ENCODE peak calls at places on chromosome 14, in eight cellular contexts. B, X, L, V, I, Y, T and O are unnamed samples.

GRCh38 chr14:64698899-64699298 is 5.3 kb upstream of the PLEKHG3 start:
- DNase-seq in B (no peak), X (peak; percentile 33), L (no peak), V (no peak), I (no peak), Y (no peak), T (no peak), O (no peak)

GRCh38 chr14:95922080-95922479 is 45.4 kb downstream of the TUNAR start:
- DNase-seq in B (no peak), X (no peak), L (no peak), V (no peak), I (no peak), Y (no peak), T (no peak), O (no peak)

GRCh38 chr14:36365766-36366165 is 45.3 kb upstream of the MBIP start:
- DNase-seq in B (no peak), X (no peak), L (no peak), V (no peak), I (no peak), Y (no peak), T (no peak), O (no peak)

GRCh38 chr14:98069712-98070133 is 1202.3 kb downstream of the BCL11B start:
- DNase-seq in B (no peak), X (no peak), L (peak; percentile 91), V (no peak), I (peak; percentile 68), Y (no peak), T (no peak), O (no peak)

GRCh38 chr14:94562941-94563883 is 2.0 kb downstream of the SERPINA4 start:
- DNase-seq in B (no peak), X (no peak), L (no peak), V (no peak), I (no peak), Y (no peak), T (no peak), O (no peak)

GRCh38 chr14:69133206-69134125 is 19.5 kb downstream of the DCAF5 start:
- DNase-seq in B (peak; percentile 85), X (no peak), L (no peak), V (peak; percentile 82), I (peak; percentile 72), Y (no peak), T (no peak), O (peak; percentile 88)

GRCh38 chr14:24339284-24340151 is at the start of gene RIPK3:
- DNase-seq in B (no peak), X (peak; percentile 79), L (no peak), V (no peak), I (no peak), Y (peak; percentile 72), T (peak; percentile 57), O (no peak)

GRCh38 chr14:70670992-70671651 is 29.4 kb downstream of the TTC9 start:
- DNase-seq in B (no peak), X (no peak), L (peak; percentile 23), V (no peak), I (no peak), Y (no peak), T (no peak), O (no peak)

GRCh38 chr14:70023871-70024270 is 144.7 kb downstream of the SMOC1 start:
- DNase-seq in B (no peak), X (no peak), L (no peak), V (no peak), I (no peak), Y (no peak), T (no peak), O (no peak)

GRCh38 chr14:64707661-64708060 is 3.4 kb downstream of the PLEKHG3 start:
- DNase-seq in B (peak; percentile 89), X (peak; percentile 20), L (peak; percentile 70), V (peak; percentile 51), I (peak; percentile 78), Y (no peak), T (peak; percentile 22), O (peak; percentile 43)

GRCh38 chr14:52961060-52961639 is 10.3 kb upstream of the FERMT2 start:
- DNase-seq in B (peak; percentile 73), X (peak; percentile 71), L (no peak), V (peak; percentile 80), I (peak; percentile 67), Y (peak; percentile 63), T (peak; percentile 55), O (peak; percentile 77)

GRCh38 chr14:101318271-101318670 is 243.0 kb upstream of the DIO3 start:
- DNase-seq in B (no peak), X (no peak), L (no peak), V (no peak), I (no peak), Y (no peak), T (no peak), O (no peak)

GRCh38 chr14:95402184-95402583 is 82.5 kb upstream of the CLMN start:
- DNase-seq in B (no peak), X (no peak), L (no peak), V (no peak), I (no peak), Y (no peak), T (no peak), O (no peak)

GRCh38 chr14:52307376-52307775 is 6.7 kb upstream of the PTGER2 start:
- DNase-seq in B (no peak), X (no peak), L (no peak), V (no peak), I (no peak), Y (no peak), T (no peak), O (no peak)

GRCh38 chr14:31968107-31968810 is 108.8 kb upstream of the ARHGAP5 start:
- DNase-seq in B (peak; percentile 89), X (no peak), L (no peak), V (peak; percentile 12), I (peak; percentile 29), Y (no peak), T (no peak), O (peak; percentile 30)

GRCh38 chr14:23876160-23876750 is 77.3 kb upstream of the DHRS4 start:
- DNase-seq in B (no peak), X (no peak), L (no peak), V (no peak), I (no peak), Y (no peak), T (no peak), O (no peak)

GRCh38 chr14:57736391-57736790 is 129.5 kb downstream of the SLC35F4 start:
- DNase-seq in B (no peak), X (no peak), L (no peak), V (no peak), I (no peak), Y (no peak), T (no peak), O (no peak)

GRCh38 chr14:22386924-22387775 is 201.9 kb downstream of the DAD1 start:
- DNase-seq in B (peak; percentile 80), X (peak; percentile 84), L (peak; percentile 86), V (peak; percentile 83), I (peak; percentile 84), Y (peak; percentile 33), T (no peak), O (peak; percentile 94)

GRCh38 chr14:85313801-85314207 is 216.1 kb upstream of the FLRT2 start:
- DNase-seq in B (peak; percentile 95), X (no peak), L (peak; percentile 40), V (peak; percentile 10), I (peak; percentile 65), Y (no peak), T (no peak), O (peak; percentile 79)

GRCh38 chr14:54877015-54877702 is 25.5 kb downstream of the GCH1 start:
- DNase-seq in B (peak; percentile 32), X (no peak), L (no peak), V (peak; percentile 48), I (no peak), Y (no peak), T (no peak), O (no peak)

GRCh38 chr14:54881235-54881760 is 21.3 kb downstream of the GCH1 start:
- DNase-seq in B (peak; percentile 47), X (no peak), L (peak; percentile 27), V (peak; percentile 69), I (peak; percentile 59), Y (peak; percentile 74), T (peak; percentile 34), O (no peak)

GRCh38 chr14:54881761-54882401 is 20.7 kb downstream of the GCH1 start:
- DNase-seq in B (peak; percentile 82), X (no peak), L (no peak), V (peak; percentile 52), I (peak; percentile 35), Y (peak; percentile 48), T (peak; percentile 26), O (peak; percentile 40)

GRCh38 chr14:54877703-54878021 is 25.0 kb downstream of the GCH1 start:
- DNase-seq in B (no peak), X (no peak), L (no peak), V (no peak), I (no peak), Y (no peak), T (no peak), O (no peak)

GRCh38 chr14:54882521-54882920 is 20.1 kb downstream of the GCH1 start:
- DNase-seq in B (peak; percentile 74), X (no peak), L (no peak), V (peak; percentile 34), I (no peak), Y (no peak), T (no peak), O (no peak)
- H3K4me3 ChIP-seq in B (no peak overlapping the region), X (no peak overlapping the region), L (no peak overlapping the region), V (no peak overlapping the region), I (no peak overlapping the region), Y (no peak overlapping the region), T (no peak overlapping the region), O (peak overlapping the region; percentile 80)

GRCh38 chr14:60652674-60653387 is 3.6 kb upstream of the SIX1 start:
- DNase-seq in B (no peak), X (peak; percentile 60), L (no peak), V (no peak), I (no peak), Y (no peak), T (no peak), O (no peak)
- H3K4me3 ChIP-seq in B (no peak overlapping the region), X (no peak overlapping the region), L (no peak overlapping the region), V (no peak overlapping the region), I (peak overlapping the region; percentile 21), Y (no peak overlapping the region), T (no peak overlapping the region), O (peak overlapping the region; percentile 17)

GRCh38 chr14:106844608-106845285 is 1318.4 kb downstream of the TMEM121 start:
- DNase-seq in B (peak; percentile 74), X (peak; percentile 24), L (no peak), V (no peak), I (no peak), Y (peak; percentile 73), T (peak; percentile 71), O (no peak)

GRCh38 chr14:106845286-106846087 is 1319.1 kb downstream of the TMEM121 start:
- DNase-seq in B (peak; percentile 55), X (no peak), L (no peak), V (no peak), I (no peak), Y (peak; percentile 63), T (no peak), O (no peak)

GRCh38 chr14:106842687-106843086 is 1316.3 kb downstream of the TMEM121 start:
- DNase-seq in B (no peak), X (no peak), L (no peak), V (no peak), I (no peak), Y (no peak), T (no peak), O (no peak)

GRCh38 chr14:106843376-106843775 is 1317.0 kb downstream of the TMEM121 start:
- DNase-seq in B (no peak), X (no peak), L (no peak), V (no peak), I (no peak), Y (peak; percentile 12), T (no peak), O (no peak)

GRCh38 chr14:106843951-106844483 is 1317.6 kb downstream of the TMEM121 start:
- DNase-seq in B (peak; percentile 60), X (no peak), L (no peak), V (no peak), I (no peak), Y (peak; percentile 37), T (peak; percentile 33), O (no peak)
- H3K4me3 ChIP-seq in B (peak overlapping the region; percentile 66), X (no peak overlapping the region), L (no peak overlapping the region), V (peak overlapping the region; percentile 47), I (no peak overlapping the region), Y (peak overlapping the region; percentile 92), T (peak overlapping the region; percentile 91), O (peak overlapping the region; percentile 74)

GRCh38 chr14:77980475-77981321 is 180.8 kb downstream of the ADCK1 start:
- DNase-seq in B (no peak), X (peak; percentile 83), L (no peak), V (no peak), I (no peak), Y (no peak), T (no peak), O (no peak)
- H3K4me3 ChIP-seq in B (no peak overlapping the region), X (peak overlapping the region; percentile 54), L (peak overlapping the region; percentile 28), V (no peak overlapping the region), I (peak overlapping the region; percentile 3), Y (no peak overlapping the region), T (no peak overlapping the region), O (peak overlapping the region; percentile 74)